ENCODE peak calls at places on chromosomes 4 and X, in four cellular contexts. One of them, this sample, is unnamed.

GRCh38 chr4:84809946-84810345 is 156.5 kb downstream of the WDFY3 start:
- DNase-seq in BE2C: no peak
- DNase-seq in CD8-positive, alpha-beta T cell: no peak
- DNase-seq in Peyer's patch: no peak
- DNase-seq in this sample: no peak

GRCh38 chr4:149500806-149501205 is 314.8 kb downstream of the IQCM start:
- DNase-seq in BE2C: no peak
- DNase-seq in CD8-positive, alpha-beta T cell: no peak
- DNase-seq in Peyer's patch: no peak
- DNase-seq in this sample: no peak

GRCh38 chr4:38224850-38225249 is 264.7 kb downstream of the PTTG2 start:
- DNase-seq in BE2C: no peak
- DNase-seq in CD8-positive, alpha-beta T cell: no peak
- DNase-seq in Peyer's patch: no peak
- DNase-seq in this sample: no peak

GRCh38 chr4:147599206-147599605 is 18.0 kb upstream of the TMEM184C start:
- DNase-seq in BE2C: no peak
- DNase-seq in CD8-positive, alpha-beta T cell: no peak
- DNase-seq in Peyer's patch: no peak
- DNase-seq in this sample: no peak

GRCh38 chr4:75255261-75255660 is 258.9 kb downstream of the RCHY1 start:
- DNase-seq in BE2C: no peak
- DNase-seq in CD8-positive, alpha-beta T cell: no peak
- DNase-seq in Peyer's patch: no peak
- DNase-seq in this sample: no peak

GRCh38 chr4:122009524-122009923 is 57.7 kb upstream of the TRPC3 start:
- DNase-seq in BE2C: no peak
- DNase-seq in CD8-positive, alpha-beta T cell: no peak
- DNase-seq in Peyer's patch: no peak
- DNase-seq in this sample: no peak

GRCh38 chr4:15232725-15233597 is 194.9 kb upstream of the C1QTNF7 start:
- DNase-seq in BE2C: no peak
- DNase-seq in CD8-positive, alpha-beta T cell: no peak
- DNase-seq in Peyer's patch: no peak
- DNase-seq in this sample: no peak

GRCh38 chr4:113056318-113056717 is 6.9 kb downstream of the ANK2 start:
- DNase-seq in BE2C: no peak
- DNase-seq in CD8-positive, alpha-beta T cell: no peak
- DNase-seq in Peyer's patch: no peak
- DNase-seq in this sample: no peak

GRCh38 chrX:130079824-130080406 is 30.4 kb downstream of the ELF4 start:
- DNase-seq in BE2C: peak; percentile 59
- DNase-seq in CD8-positive, alpha-beta T cell: peak; percentile 18
- DNase-seq in Peyer's patch: peak; percentile 60
- DNase-seq in this sample: peak; percentile 54

GRCh38 chr4:90159193-90159592 is 32.0 kb downstream of the CCSER1 start:
- DNase-seq in BE2C: no peak
- DNase-seq in CD8-positive, alpha-beta T cell: no peak
- DNase-seq in Peyer's patch: no peak
- DNase-seq in this sample: no peak

GRCh38 chr4:117893207-117893606 is 141.1 kb upstream of the NDST3 start:
- DNase-seq in BE2C: no peak
- DNase-seq in CD8-positive, alpha-beta T cell: no peak
- DNase-seq in Peyer's patch: no peak
- DNase-seq in this sample: no peak

GRCh38 chrX:136121788-136122187 is 25.5 kb upstream of the FHL1 start:
- DNase-seq in BE2C: no peak
- DNase-seq in CD8-positive, alpha-beta T cell: no peak
- DNase-seq in Peyer's patch: no peak
- DNase-seq in this sample: no peak

GRCh38 chr4:1900624-1901023 is 29.4 kb downstream of the NSD2 start:
- DNase-seq in BE2C: no peak
- DNase-seq in CD8-positive, alpha-beta T cell: no peak
- DNase-seq in Peyer's patch: no peak
- DNase-seq in this sample: no peak

GRCh38 chrX:102697506-102697905 is 14.7 kb upstream of the GPRASP2 start:
- DNase-seq in BE2C: no peak
- DNase-seq in CD8-positive, alpha-beta T cell: no peak
- DNase-seq in Peyer's patch: no peak
- DNase-seq in this sample: no peak

DNA sequence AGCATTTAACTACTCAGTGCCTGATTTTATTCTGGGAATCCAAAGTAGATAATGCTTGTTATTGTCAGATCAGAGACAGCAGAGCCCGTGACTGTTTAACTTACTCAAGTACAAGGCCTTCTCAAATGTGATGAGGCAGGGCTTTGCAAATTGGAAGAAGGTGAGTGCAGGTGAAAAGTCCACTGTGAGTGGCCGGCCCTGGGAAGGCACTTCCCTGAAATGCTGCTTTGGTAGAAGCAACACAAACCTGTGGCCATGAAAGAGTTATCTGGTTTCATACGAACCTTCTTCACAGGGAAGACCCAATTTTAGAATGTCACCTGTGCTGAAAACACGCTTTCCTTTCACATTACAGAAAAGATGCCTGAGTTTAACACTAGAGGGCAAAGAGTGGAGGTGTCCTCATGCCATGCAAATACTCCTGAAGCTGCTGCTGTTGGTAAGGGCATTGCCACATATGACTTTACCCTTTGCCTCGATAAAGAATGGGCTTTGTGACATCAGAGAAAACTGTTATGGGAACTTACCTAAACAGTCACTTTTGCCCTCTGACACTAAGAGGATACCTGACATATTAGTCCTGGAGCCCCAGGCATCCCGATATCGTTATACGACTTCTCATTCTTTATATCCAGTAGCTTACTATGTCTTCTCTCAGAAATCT is 8.0 kb downstream of the PPARGC1A start:
- DNase-seq in BE2C: no peak
- DNase-seq in CD8-positive, alpha-beta T cell: no peak
- DNase-seq in Peyer's patch: no peak
- DNase-seq in this sample: no peak
- H3K4me1 ChIP-seq in BE2C: peaks cover 23% of the 10 kb centered on the region
- H3K4me1 ChIP-seq in CD8-positive, alpha-beta T cell: no peaks in the 10 kb centered on the region
- H3K4me1 ChIP-seq in Peyer's patch: no peaks in the 10 kb centered on the region
- H3K4me1 ChIP-seq in this sample: peaks cover 2% of the 10 kb centered on the region

GRCh38 chr4:8182294-8182693 is 16.8 kb upstream of the SH3TC1 start:
- DNase-seq in BE2C: no peak
- DNase-seq in CD8-positive, alpha-beta T cell: no peak
- DNase-seq in Peyer's patch: no peak
- DNase-seq in this sample: no peak

GRCh38 chr4:8181844-8182243 is 17.2 kb upstream of the SH3TC1 start:
- DNase-seq in BE2C: no peak
- DNase-seq in CD8-positive, alpha-beta T cell: no peak
- DNase-seq in Peyer's patch: no peak
- DNase-seq in this sample: no peak

GRCh38 chr4:8180310-8181093 is 18.6 kb upstream of the SH3TC1 start:
- DNase-seq in BE2C: no peak
- DNase-seq in CD8-positive, alpha-beta T cell: no peak
- DNase-seq in Peyer's patch: no peak
- DNase-seq in this sample: no peak

GRCh38 chr4:8179771-8180170 is 19.3 kb upstream of the SH3TC1 start:
- DNase-seq in BE2C: no peak
- DNase-seq in CD8-positive, alpha-beta T cell: no peak
- DNase-seq in Peyer's patch: no peak
- DNase-seq in this sample: no peak

DNA sequence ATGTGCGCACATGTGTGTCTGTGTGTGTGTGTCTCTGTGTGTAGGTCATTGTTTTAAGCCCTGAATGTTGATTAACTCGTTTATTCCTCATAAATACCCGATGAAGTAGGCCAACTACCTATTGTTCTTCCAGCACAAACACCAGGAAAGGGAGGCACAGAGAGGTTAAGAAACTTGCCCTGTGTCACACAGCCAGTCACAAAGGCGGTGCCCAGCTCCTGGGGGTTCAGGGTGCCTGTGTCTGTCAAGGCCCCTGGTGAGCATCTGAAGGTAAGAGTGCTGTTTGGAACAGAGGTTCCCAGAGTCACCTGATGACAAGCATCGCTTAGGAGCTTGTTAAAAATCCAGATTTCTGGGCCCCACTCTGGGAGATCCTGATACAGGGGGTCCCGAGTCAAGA is 18.0 kb upstream of the SH3TC1 start:
- DNase-seq in BE2C: no peak
- DNase-seq in CD8-positive, alpha-beta T cell: no peak
- DNase-seq in Peyer's patch: no peak
- DNase-seq in this sample: no peak
- H3K4me1 ChIP-seq in BE2C: peaks cover 11% of the 10 kb centered on the region
- H3K4me1 ChIP-seq in CD8-positive, alpha-beta T cell: no peaks in the 10 kb centered on the region
- H3K4me1 ChIP-seq in Peyer's patch: no peaks in the 10 kb centered on the region
- H3K4me1 ChIP-seq in this sample: peaks cover 12% of the 10 kb centered on the region

GRCh38 chr4:128633067-128633466 is 176.4 kb upstream of the JADE1 start:
- DNase-seq in BE2C: no peak
- DNase-seq in CD8-positive, alpha-beta T cell: no peak
- DNase-seq in Peyer's patch: no peak
- DNase-seq in this sample: no peak
- H3K4me1 ChIP-seq in BE2C: no peaks in the 10 kb centered on the region
- H3K4me1 ChIP-seq in CD8-positive, alpha-beta T cell: no peaks in the 10 kb centered on the region
- H3K4me1 ChIP-seq in Peyer's patch: no peaks in the 10 kb centered on the region
- H3K4me1 ChIP-seq in this sample: peaks cover 2% of the 10 kb centered on the region

GRCh38 chr4:25867781-25868180 is 5.0 kb upstream of the SEL1L3 start:
- DNase-seq in BE2C: no peak
- DNase-seq in CD8-positive, alpha-beta T cell: no peak
- DNase-seq in Peyer's patch: no peak
- DNase-seq in this sample: no peak
- H3K4me1 ChIP-seq in BE2C: no peaks in the 10 kb centered on the region
- H3K4me1 ChIP-seq in CD8-positive, alpha-beta T cell: no peaks in the 10 kb centered on the region
- H3K4me1 ChIP-seq in Peyer's patch: peaks cover 4% of the 10 kb centered on the region
- H3K4me1 ChIP-seq in this sample: peaks cover 10% of the 10 kb centered on the region

DNA sequence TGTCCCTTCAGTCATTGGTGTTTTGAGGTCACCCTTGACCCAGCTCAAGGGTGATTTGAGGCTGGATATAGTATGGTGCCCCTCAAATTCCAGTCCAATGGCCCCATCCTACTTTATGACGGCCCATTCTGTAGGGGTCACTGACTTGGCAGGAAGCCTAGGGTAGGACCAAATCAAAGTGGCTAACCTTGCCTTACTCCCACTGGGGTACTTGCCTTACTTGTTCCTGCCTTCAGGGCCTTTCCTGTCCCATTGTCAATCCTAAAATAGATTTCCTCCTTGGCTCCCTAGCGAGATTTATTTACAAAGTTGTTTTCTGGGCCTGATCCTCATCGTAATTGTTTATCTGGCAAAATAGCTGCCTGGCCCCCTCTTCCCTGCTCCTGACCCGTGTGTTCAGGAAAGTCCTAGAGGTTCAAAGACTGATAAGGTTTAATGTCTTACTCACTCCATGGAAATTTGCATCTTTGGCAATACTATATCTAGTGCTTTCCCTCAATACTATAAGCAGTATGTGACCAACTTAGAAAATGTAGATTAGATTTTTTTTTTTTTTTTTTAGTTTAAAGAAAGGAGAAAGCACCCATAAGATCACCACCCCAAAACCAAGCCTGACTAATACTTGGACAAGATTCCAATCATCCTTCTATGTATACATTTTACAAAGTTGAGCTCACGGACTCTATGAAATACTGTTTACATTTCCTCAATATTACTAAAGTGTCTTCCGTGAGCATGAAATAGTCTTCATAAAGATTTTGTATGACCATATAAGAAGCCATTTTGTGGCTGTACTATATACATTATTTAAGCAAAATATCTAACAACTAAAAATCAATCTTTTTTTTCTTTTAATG is 44.8 kb downstream of the MSN start:
- DNase-seq in BE2C: no peak
- DNase-seq in CD8-positive, alpha-beta T cell: no peak
- DNase-seq in Peyer's patch: no peak
- DNase-seq in this sample: no peak
- H3K4me1 ChIP-seq in BE2C: no peaks in the 10 kb centered on the region
- H3K4me1 ChIP-seq in CD8-positive, alpha-beta T cell: peaks cover 63% of the 10 kb centered on the region
- H3K4me1 ChIP-seq in Peyer's patch: no peaks in the 10 kb centered on the region
- H3K4me1 ChIP-seq in this sample: peaks cover 7% of the 10 kb centered on the region

GRCh38 chr4:168863719-168864632 is 146.1 kb downstream of the CBR4 start:
- DNase-seq in BE2C: no peak
- DNase-seq in CD8-positive, alpha-beta T cell: no peak
- DNase-seq in Peyer's patch: no peak
- DNase-seq in this sample: no peak
- H3K4me1 ChIP-seq in BE2C: no peaks in the 10 kb centered on the region
- H3K4me1 ChIP-seq in CD8-positive, alpha-beta T cell: no peaks in the 10 kb centered on the region
- H3K4me1 ChIP-seq in Peyer's patch: no peaks in the 10 kb centered on the region
- H3K4me1 ChIP-seq in this sample: peaks cover 3% of the 10 kb centered on the region

GRCh38 chr4:184349283-184350039 is 124.9 kb downstream of the IRF2 start:
- DNase-seq in BE2C: no peak
- DNase-seq in CD8-positive, alpha-beta T cell: no peak
- DNase-seq in Peyer's patch: no peak
- DNase-seq in this sample: no peak

GRCh38 chr4:184351560-184352451 is 122.5 kb downstream of the IRF2 start:
- DNase-seq in BE2C: no peak
- DNase-seq in CD8-positive, alpha-beta T cell: no peak
- DNase-seq in Peyer's patch: no peak
- DNase-seq in this sample: no peak

GRCh38 chr4:184350964-184351363 is 123.4 kb downstream of the IRF2 start:
- DNase-seq in BE2C: no peak
- DNase-seq in CD8-positive, alpha-beta T cell: no peak
- DNase-seq in Peyer's patch: no peak
- DNase-seq in this sample: no peak

GRCh38 chr4:184348311-184349233 is 125.8 kb downstream of the IRF2 start:
- DNase-seq in BE2C: no peak
- DNase-seq in CD8-positive, alpha-beta T cell: no peak
- DNase-seq in Peyer's patch: no peak
- DNase-seq in this sample: peak; percentile 49

GRCh38 chr4:184350213-184350817 is 124.0 kb downstream of the IRF2 start:
- DNase-seq in BE2C: no peak
- DNase-seq in CD8-positive, alpha-beta T cell: no peak
- DNase-seq in Peyer's patch: no peak
- DNase-seq in this sample: no peak
- H3K4me1 ChIP-seq in BE2C: no peaks in the 10 kb centered on the region
- H3K4me1 ChIP-seq in CD8-positive, alpha-beta T cell: peaks cover 10% of the 10 kb centered on the region
- H3K4me1 ChIP-seq in Peyer's patch: peaks cover 18% of the 10 kb centered on the region
- H3K4me1 ChIP-seq in this sample: peaks cover 14% of the 10 kb centered on the region

GRCh38 chrX:16997313-16997712 is 50.9 kb downstream of the REPS2 start:
- DNase-seq in BE2C: no peak
- DNase-seq in CD8-positive, alpha-beta T cell: no peak
- DNase-seq in Peyer's patch: no peak
- DNase-seq in this sample: no peak
- H3K4me1 ChIP-seq in BE2C: no peaks in the 10 kb centered on the region
- H3K4me1 ChIP-seq in CD8-positive, alpha-beta T cell: no peaks in the 10 kb centered on the region
- H3K4me1 ChIP-seq in Peyer's patch: no peaks in the 10 kb centered on the region
- H3K4me1 ChIP-seq in this sample: no peaks in the 10 kb centered on the region

GRCh38 chr4:108146819-108147218 is 21.9 kb downstream of the LEF1 start:
- DNase-seq in BE2C: no peak
- DNase-seq in CD8-positive, alpha-beta T cell: no peak
- DNase-seq in Peyer's patch: no peak
- DNase-seq in this sample: no peak
- H3K4me1 ChIP-seq in BE2C: no peaks in the 10 kb centered on the region
- H3K4me1 ChIP-seq in CD8-positive, alpha-beta T cell: peaks cover 91% of the 10 kb centered on the region
- H3K4me1 ChIP-seq in Peyer's patch: no peaks in the 10 kb centered on the region
- H3K4me1 ChIP-seq in this sample: no peaks in the 10 kb centered on the region

GRCh38 chr4:8310306-8310705 is 40.8 kb downstream of the HTRA3 start:
- DNase-seq in BE2C: peak; percentile 3
- DNase-seq in CD8-positive, alpha-beta T cell: no peak
- DNase-seq in Peyer's patch: no peak
- DNase-seq in this sample: no peak
- H3K4me1 ChIP-seq in BE2C: peaks cover 8% of the 10 kb centered on the region
- H3K4me1 ChIP-seq in CD8-positive, alpha-beta T cell: no peaks in the 10 kb centered on the region
- H3K4me1 ChIP-seq in Peyer's patch: no peaks in the 10 kb centered on the region
- H3K4me1 ChIP-seq in this sample: no peaks in the 10 kb centered on the region

This sample was measured in lung.